ENCODE peak calls at places on chromosomes 3 and 15, in six cellular contexts. A is right lobe of liver; B is CD8-positive, alpha-beta memory T cell; J is HFF-Myc; T is AG09309; E is fibroblast of the aortic adventitia. V is an unnamed sample.
A peak's percentile ranks its signal among the peaks of the same experiment; 100 is the strongest.

GRCh38 chr15:61441901-61442300 is 212.8 kb upstream of the RORA start:
- DNase-seq in J (no peak), A (no peak), E (no peak), T (no peak), B (no peak), V (no peak)

GRCh38 chr15:75669191-75669878 is 21.6 kb downstream of the SNX33 start:
- DNase-seq in E (no peak), B (no peak), A (no peak), J (no peak), T (no peak), V (no peak)

GRCh38 chr15:70753101-70753829 is 10.1 kb downstream of the UACA start:
- DNase-seq in J (no peak), T (no peak), B (no peak), A (no peak), E (peak; percentile 67), V (no peak)

GRCh38 chr3:101946906-101947305 is 97.6 kb downstream of the NFKBIZ start:
- DNase-seq in J (no peak), A (no peak), E (no peak), B (no peak), T (no peak), V (no peak)

GRCh38 chr15:38624248-38625214 is 59.9 kb upstream of the RASGRP1 start:
- DNase-seq in J (no peak), E (peak; percentile 37), A (no peak), T (no peak), B (no peak), V (no peak)

GRCh38 chr3:185764168-185764988 is 60.5 kb downstream of the IGF2BP2 start:
- DNase-seq in B (no peak), J (no peak), E (peak; percentile 50), T (no peak), A (no peak), V (no peak)

GRCh38 chr3:158802399-158803023 is 657 bp downstream of the MFSD1 start:
- DNase-seq in A (no peak), J (no peak), E (peak; percentile 46), B (no peak), T (no peak), V (no peak)

GRCh38 chr3:186609247-186609868 is 3.5 kb upstream of the AHSG start:
- DNase-seq in T (no peak), A (peak; percentile 67), E (no peak), B (no peak), J (no peak), V (no peak)

GRCh38 chr3:114418724-114419543 is 125.1 kb downstream of the TIGIT start:
- DNase-seq in A (no peak), B (no peak), T (peak; percentile 90), E (peak; percentile 95), J (peak; percentile 82), V (no peak)

GRCh38 chr3:172512363-172512762 is 10.9 kb downstream of the TNFSF10 start:
- DNase-seq in A (peak; percentile 63), E (peak; percentile 62), T (no peak), J (no peak), B (no peak), V (peak; percentile 45)

GRCh38 chr3:79843180-79843579 is 75.4 kb upstream of the ROBO1 start:
- DNase-seq in E (no peak), T (no peak), A (no peak), B (no peak), J (no peak), V (no peak)

DNA sequence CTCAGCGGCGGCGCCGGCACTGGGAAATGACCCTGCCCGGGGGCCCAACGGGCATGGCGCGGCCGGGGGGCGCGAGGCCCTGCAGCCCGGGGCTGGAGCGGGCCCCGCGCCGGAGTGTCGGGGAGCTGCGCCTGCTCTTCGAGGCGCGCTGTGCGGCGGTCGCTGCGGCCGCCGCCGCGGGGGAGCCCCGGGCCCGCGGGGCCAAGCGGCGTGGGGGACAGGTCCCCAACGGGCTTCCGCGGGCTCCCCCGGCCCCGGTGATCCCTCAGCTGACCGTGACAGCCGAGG is 172 bp downstream of the ITPKA start:
- DNase-seq in E (no peak), B (no peak), T (no peak), A (no peak), J (no peak), V (no peak)
- H3K4me3 ChIP-seq in E (peak overlapping the region; percentile 64), B (peak overlapping the region; percentile 39), T (peak overlapping the region; percentile 30), A (peak overlapping the region; percentile 56), J (peak overlapping the region; percentile 34), V (peak overlapping the region; percentile 50)

GRCh38 chr3:126360714-126361060 is 3.5 kb upstream of the KLF15 start:
- DNase-seq in A (peak; percentile 33), E (no peak), B (peak; percentile 6), J (no peak), T (no peak), V (no peak)

GRCh38 chr3:126358038-126358815 is 1.0 kb upstream of the KLF15 start:
- DNase-seq in B (peak; percentile 37), A (peak; percentile 88), J (no peak), E (no peak), T (no peak), V (no peak)

GRCh38 chr3:126361211-126361610 is 4.0 kb upstream of the KLF15 start:
- DNase-seq in B (no peak), A (peak; percentile 29), T (no peak), E (no peak), J (no peak), V (no peak)

GRCh38 chr3:126358816-126359181 is 1.6 kb upstream of the KLF15 start:
- DNase-seq in E (no peak), T (no peak), B (no peak), J (no peak), A (no peak), V (no peak)

DNA sequence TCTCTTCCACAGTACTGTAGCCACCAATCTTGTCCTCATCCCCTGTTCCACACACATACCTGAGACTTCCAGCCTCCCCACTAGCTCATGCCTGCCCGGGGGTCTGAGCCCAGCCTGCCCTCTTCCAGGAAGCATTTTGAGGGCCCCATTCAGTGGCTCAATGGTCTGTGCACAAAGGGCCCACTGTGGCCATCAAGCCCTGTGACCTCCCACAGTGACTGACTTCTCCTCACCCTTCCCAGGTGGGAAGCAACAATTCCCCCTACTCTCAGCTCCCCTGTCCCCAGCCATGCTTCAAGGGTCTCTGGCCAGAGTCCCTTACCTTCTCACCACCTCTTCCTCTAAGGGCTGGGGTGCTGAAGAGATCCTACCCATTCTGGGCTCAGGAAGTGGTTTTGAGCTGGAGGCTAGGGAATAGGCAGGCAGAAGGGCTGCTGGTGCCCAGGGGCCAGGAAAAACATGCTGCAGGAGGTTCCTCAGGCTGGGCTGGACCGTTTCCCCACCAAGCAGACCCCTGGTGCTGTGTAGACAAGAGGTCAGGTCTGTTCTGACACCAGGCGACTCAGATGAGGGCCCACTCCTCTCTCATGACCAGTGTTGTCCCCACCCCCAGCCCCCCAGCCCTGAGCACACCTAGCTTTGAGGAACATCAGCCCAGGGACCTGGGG is 3.0 kb upstream of the KLF15 start:
- DNase-seq in J (no peak), E (no peak), B (peak; percentile 27), A (peak; percentile 18), T (no peak), V (no peak)
- H3K4me3 ChIP-seq in J (no peak overlapping the region), E (no peak overlapping the region), B (no peak overlapping the region), A (no peak overlapping the region), T (no peak overlapping the region), V (no peak overlapping the region)

GRCh38 chr15:84983711-84984110 is 2.1 kb downstream of the PDE8A start:
- DNase-seq in A (no peak), J (no peak), T (no peak), B (no peak), E (no peak), V (no peak)
- H3K4me3 ChIP-seq in A (peak overlapping the region; percentile 95), J (peak overlapping the region; percentile 70), T (no peak overlapping the region), B (peak overlapping the region; percentile 97), E (no peak overlapping the region), V (peak overlapping the region; percentile 98)

DNA sequence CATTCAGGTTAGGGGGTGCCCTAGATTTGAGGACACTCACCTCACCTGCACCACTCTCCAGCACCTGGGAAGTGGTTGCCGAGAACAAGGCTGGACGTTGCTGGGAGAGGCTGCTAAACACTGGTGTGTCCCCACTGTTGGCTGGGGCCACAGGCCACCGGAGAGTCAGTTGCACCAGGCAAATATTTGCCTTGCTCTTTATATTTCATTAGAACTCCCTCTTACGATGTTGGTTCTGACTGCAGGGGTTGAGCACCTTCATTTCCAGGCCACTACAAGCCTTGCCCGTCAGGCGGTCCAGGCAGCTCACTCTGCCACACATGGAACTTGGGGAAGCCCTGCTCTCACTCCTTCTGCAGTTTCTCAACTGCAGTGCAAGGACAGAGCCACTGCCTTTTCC is 30.7 kb downstream of the HCN4 start:
- DNase-seq in A (no peak), E (no peak), J (no peak), T (no peak), B (no peak), V (no peak)
- H3K4me3 ChIP-seq in A (no peak overlapping the region), E (no peak overlapping the region), J (no peak overlapping the region), T (no peak overlapping the region), B (no peak overlapping the region), V (no peak overlapping the region)

GRCh38 chr3:73433079-73433478 is 191.7 kb downstream of the PDZRN3 start:
- DNase-seq in B (no peak), E (no peak), T (no peak), A (no peak), J (no peak), V (no peak)
- H3K4me3 ChIP-seq in B (no peak overlapping the region), E (no peak overlapping the region), T (no peak overlapping the region), A (no peak overlapping the region), J (no peak overlapping the region), V (no peak overlapping the region)

GRCh38 chr15:67124111-67124510 is 58.7 kb downstream of the SMAD3 start:
- DNase-seq in J (no peak), T (no peak), E (no peak), B (no peak), A (no peak), V (no peak)

GRCh38 chr15:67120009-67120838 is 54.8 kb downstream of the SMAD3 start:
- DNase-seq in J (no peak), A (no peak), B (no peak), T (no peak), E (no peak), V (no peak)

GRCh38 chr15:67119238-67119846 is 53.9 kb downstream of the SMAD3 start:
- DNase-seq in J (no peak), T (no peak), E (no peak), B (no peak), A (no peak), V (no peak)

GRCh38 chr15:67120839-67121540 is 55.6 kb downstream of the SMAD3 start:
- DNase-seq in B (peak; percentile 93), T (peak; percentile 55), E (peak; percentile 93), J (no peak), A (peak; percentile 61), V (peak; percentile 74)

DNA sequence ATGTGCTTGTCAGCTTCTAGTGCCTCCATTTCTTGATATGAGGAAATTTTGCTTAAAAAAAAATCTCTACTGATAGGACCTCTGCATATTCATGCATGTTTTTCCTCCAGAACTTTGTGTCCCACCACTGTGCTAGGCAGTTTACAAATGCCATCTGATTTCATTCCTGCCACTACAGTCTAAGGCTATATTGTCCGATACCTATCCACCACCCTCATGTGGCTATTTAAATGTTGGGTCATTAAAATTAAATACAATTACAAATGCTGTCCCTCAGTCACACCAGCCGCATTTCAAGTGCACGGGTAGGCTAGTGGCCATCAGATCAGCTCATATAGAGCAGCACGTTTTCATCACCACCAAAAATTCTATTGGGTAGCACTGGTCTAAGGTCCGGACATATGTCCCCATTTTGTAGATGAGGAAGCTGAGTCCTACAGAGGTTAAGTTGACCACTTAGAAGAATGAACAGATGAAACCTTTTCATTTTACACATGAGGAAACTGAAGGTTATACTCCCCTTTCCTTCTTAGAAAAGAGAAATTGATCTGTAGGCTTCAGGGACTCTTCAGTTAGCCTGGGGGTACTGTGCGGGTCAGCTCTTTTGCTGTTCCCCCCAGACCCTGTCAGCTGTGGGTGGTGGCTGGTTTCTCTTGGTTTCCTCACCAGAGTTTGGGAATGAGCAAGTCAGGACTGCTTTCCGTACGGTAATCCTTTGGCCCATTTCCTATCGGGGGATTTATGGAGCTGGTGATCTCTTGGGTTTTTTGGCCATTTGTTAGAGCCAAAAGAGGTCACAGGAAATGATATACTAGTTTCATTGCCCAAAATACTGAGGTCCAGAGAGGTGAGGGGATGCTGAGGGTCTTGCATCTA is 56.6 kb downstream of the SMAD3 start:
- DNase-seq in E (no peak), J (no peak), T (no peak), A (no peak), B (no peak), V (no peak)
- H3K4me3 ChIP-seq in E (no peak overlapping the region), J (no peak overlapping the region), T (no peak overlapping the region), A (no peak overlapping the region), B (peak overlapping the region; percentile 26), V (peak overlapping the region; percentile 48)